ENCODE peak calls at places on chromosomes 4 and X, in nine cellular contexts. H is heart right ventricle, O is breast epithelium, F is thoracic aorta, R is left lung, Z is hepatocyte, I is body of pancreas, P is mucosa of descending colon, K is right lobe of liver. X is an unnamed sample.

GRCh38 chrX:130081421-130082045 is 28.8 kb downstream of the ELF4 start:
- DNase-seq in O (no peak), H (peak; percentile 14), R (no peak), P (peak; percentile 8), K (no peak), F (no peak), Z (no peak), I (no peak), X (no peak)

GRCh38 chrX:26918633-26919032 is 544.5 kb downstream of the PPP4R3C start:
- DNase-seq in H (no peak), K (no peak), I (no peak), P (no peak), R (no peak), F (no peak), O (no peak), Z (peak; percentile 25), X (no peak)

GRCh38 chr4:40506492-40506891 is 123.2 kb downstream of the RBM47 start:
- DNase-seq in R (no peak), I (peak; percentile 53), O (no peak), K (no peak), P (no peak), H (no peak), F (no peak), Z (no peak), X (no peak)

GRCh38 chr4:10085386-10085785 is 31.2 kb downstream of the WDR1 start:
- DNase-seq in K (peak; percentile 20), R (no peak), F (no peak), P (peak; percentile 22), Z (no peak), H (peak; percentile 14), I (no peak), O (peak; percentile 27), X (no peak)

GRCh38 chr4:23023666-23024065 is 330.9 kb downstream of the GBA3 start:
- DNase-seq in P (no peak), Z (no peak), O (no peak), F (no peak), H (no peak), R (no peak), I (no peak), K (no peak), X (no peak)

GRCh38 chrX:53281321-53281822 is at the start of gene IQSEC2:
- DNase-seq in P (peak; percentile 89), I (peak; percentile 84), K (peak; percentile 64), O (peak; percentile 78), F (peak; percentile 7), Z (peak; percentile 80), H (peak; percentile 86), R (peak; percentile 89), X (peak; percentile 91)

GRCh38 chr4:8573266-8573665 is 6.9 kb upstream of the GPR78 start:
- DNase-seq in H (no peak), R (peak; percentile 55), P (no peak), O (no peak), I (no peak), K (no peak), F (no peak), Z (no peak), X (no peak)

GRCh38 chr4:57023104-57023503 is 44.4 kb downstream of the POLR2B start:
- DNase-seq in H (no peak), O (no peak), I (no peak), P (no peak), R (no peak), Z (no peak), F (no peak), K (no peak), X (no peak)

GRCh38 chrX:46912673-46913491 is 661 bp downstream of the JADE3 start:
- DNase-seq in H (peak; percentile 41), R (peak; percentile 82), Z (peak; percentile 66), I (peak; percentile 45), K (peak; percentile 54), O (peak; percentile 46), P (peak; percentile 60), F (no peak), X (peak; percentile 40)

GRCh38 chr4:663438-664428 is 10.3 kb downstream of the ATP5ME start:
- DNase-seq in H (peak; percentile 59), O (peak; percentile 52), P (peak; percentile 73), R (peak; percentile 92), Z (peak; percentile 82), I (peak; percentile 54), F (no peak), K (peak; percentile 49), X (peak; percentile 83)

GRCh38 chr4:149072359-149072758 is 630.1 kb upstream of the NR3C2 start:
- DNase-seq in K (no peak), I (no peak), H (no peak), F (no peak), P (no peak), O (no peak), Z (no peak), R (no peak), X (no peak)

GRCh38 chr4:168735735-168736134 is 238.9 kb downstream of the PALLD start:
- DNase-seq in I (no peak), P (no peak), H (no peak), R (no peak), K (no peak), O (no peak), Z (no peak), F (no peak), X (no peak)

GRCh38 chrX:103756736-103757135 is 19.9 kb upstream of the PLP1 start:
- DNase-seq in K (no peak), F (no peak), Z (no peak), I (no peak), H (no peak), P (no peak), O (no peak), R (no peak), X (peak; percentile 22)

GRCh38 chrX:148501121-148502066 is 977 bp downstream of the AFF2 start:
- DNase-seq in Z (peak; percentile 18), F (no peak), P (no peak), R (peak; percentile 78), O (no peak), I (no peak), H (no peak), K (no peak), X (no peak)

GRCh38 chr4:62232755-62233280 is 1032.7 kb downstream of the ADGRL3 start:
- DNase-seq in P (no peak), H (no peak), R (no peak), Z (no peak), I (no peak), K (no peak), O (no peak), F (no peak), X (no peak)

DNA sequence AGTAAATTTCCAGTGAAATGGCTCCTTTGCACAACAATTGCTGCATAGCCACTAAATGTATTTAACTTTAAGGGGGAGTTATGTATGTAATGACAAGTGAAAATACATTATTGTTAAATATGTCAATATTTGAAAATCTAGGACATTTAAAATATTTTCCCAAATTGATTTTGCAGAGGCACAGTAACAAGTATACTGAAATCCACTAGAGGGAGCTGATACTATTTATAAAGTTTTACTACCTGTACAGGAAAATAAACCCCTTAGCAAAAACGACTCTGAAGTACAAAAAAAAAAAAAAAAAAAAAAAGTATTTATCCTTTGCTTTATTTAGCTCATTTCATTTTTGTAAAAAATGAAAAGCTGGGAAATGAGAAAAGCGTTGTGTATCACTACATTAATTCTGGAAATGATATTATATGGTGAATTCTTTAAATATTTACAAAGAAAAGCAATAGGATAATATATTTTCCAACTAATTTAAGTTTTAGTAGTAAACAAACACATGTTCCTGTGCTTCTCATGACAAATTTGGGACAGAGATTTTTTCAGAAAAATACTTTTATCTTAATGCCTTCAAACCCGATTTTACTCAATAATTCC is 727.7 kb downstream of the DMD start:
- DNase-seq in I (no peak), P (no peak), F (no peak), K (no peak), H (no peak), Z (peak; percentile 25), O (no peak), R (no peak), X (no peak)
- TF ChIP-seq CTCF in I (no peak), P (no peak), F (no peak), K (peak; percentile 42), H (no peak), Z (peak; percentile 64), O (no peak), R (peak; percentile 25), X (peak; percentile 28)

GRCh38 chr4:48139688-48140087 is 5.6 kb upstream of the TXK start:
- DNase-seq in P (no peak), F (no peak), R (no peak), I (no peak), Z (no peak), K (peak; percentile 41), O (no peak), H (no peak), X (peak; percentile 64)
- H3K4me1 ChIP-seq in P (no peaks in the 10 kb centered on the region), F (no peaks in the 10 kb centered on the region), R (peaks cover 4% of the 10 kb centered on the region), I (no peaks in the 10 kb centered on the region), Z (no peaks in the 10 kb centered on the region), K (no peaks in the 10 kb centered on the region), O (no peaks in the 10 kb centered on the region), H (peaks cover 4% of the 10 kb centered on the region), X (peaks cover 4% of the 10 kb centered on the region)

GRCh38 chrX:526295-527224 is 104.0 kb upstream of the SHOX start:
- DNase-seq in P (no peak), R (no peak), K (no peak), O (no peak), Z (peak; percentile 21), F (no peak), H (no peak), I (no peak), X (no peak)

GRCh38 chrX:536616-537015 is 94.0 kb upstream of the SHOX start:
- DNase-seq in O (no peak), Z (no peak), P (no peak), H (no peak), I (no peak), R (no peak), K (no peak), F (no peak), X (no peak)

GRCh38 chrX:531611-531936 is 99.0 kb upstream of the SHOX start:
- DNase-seq in O (no peak), I (no peak), P (no peak), H (no peak), K (no peak), R (no peak), Z (no peak), F (no peak), X (no peak)

GRCh38 chrX:534804-535203 is 95.8 kb upstream of the SHOX start:
- DNase-seq in O (no peak), H (no peak), F (no peak), K (no peak), P (no peak), I (no peak), R (no peak), Z (no peak), X (no peak)

GRCh38 chrX:530726-531610 is 99.6 kb upstream of the SHOX start:
- DNase-seq in P (no peak), I (no peak), Z (no peak), K (no peak), O (no peak), H (no peak), R (no peak), F (no peak), X (no peak)
- H3K4me3 ChIP-seq in P (no peak overlapping the region), I (no peak overlapping the region), Z (no peak overlapping the region), K (no peak overlapping the region), O (no peak overlapping the region), H (no peak overlapping the region), R (no peak overlapping the region), F (no peak overlapping the region), X (no peak overlapping the region)

DNA sequence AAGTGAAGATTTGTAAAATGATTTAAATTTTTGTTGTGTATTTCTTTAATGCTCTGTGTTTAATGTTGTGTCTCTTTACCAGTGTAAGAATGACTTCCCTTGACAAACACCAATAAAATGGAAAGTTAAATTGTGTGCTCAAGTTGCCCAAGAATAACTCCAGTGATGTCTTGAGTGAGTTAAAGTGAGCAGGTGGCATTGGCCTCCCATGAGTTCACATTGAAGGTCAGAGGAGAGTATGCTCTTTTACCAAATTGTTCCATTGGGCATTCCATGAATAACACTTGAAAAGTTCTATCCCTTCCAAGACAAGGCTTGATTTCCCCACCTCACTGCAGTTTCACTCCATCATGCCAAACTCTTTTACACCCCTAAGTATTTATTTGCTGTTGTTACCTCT is 4.5 kb downstream of the ANXA5 start:
- DNase-seq in F (no peak), H (no peak), K (no peak), I (no peak), R (no peak), Z (no peak), P (no peak), O (no peak), X (no peak)
- TF ChIP-seq CTCF in F (no peak), H (no peak), K (no peak), I (no peak), R (no peak), Z (no peak), P (no peak), O (no peak), X (no peak)